ENCODE peak calls at places on chromosome 6, in four cellular contexts. One of them, this sample, is unnamed.

GRCh38 chr6:31048090-31048489 is 37.8 kb downstream of the MUC22 start:
- DNase-seq in GM12878: no peak
- DNase-seq in WTC11: no peak
- DNase-seq in K562: no peak
- DNase-seq in this sample: no peak

GRCh38 chr6:109718991-109719390 is 27.9 kb downstream of the FIG4 start:
- DNase-seq in GM12878: no peak
- DNase-seq in K562: no peak
- DNase-seq in WTC11: no peak
- DNase-seq in this sample: no peak

GRCh38 chr6:170440437-170440836 is 112.7 kb downstream of the PSMB1 start:
- DNase-seq in K562: no peak
- DNase-seq in WTC11: no peak
- DNase-seq in GM12878: no peak
- DNase-seq in this sample: no peak

GRCh38 chr6:106512048-106512957 is 117.0 kb downstream of the RTN4IP1 start:
- DNase-seq in WTC11: peak
- DNase-seq in K562: peak
- DNase-seq in GM12878: no peak
- DNase-seq in this sample: peak

GRCh38 chr6:72826033-72826432 is 204.2 kb downstream of the KCNQ5 start:
- DNase-seq in WTC11: no peak
- DNase-seq in GM12878: no peak
- DNase-seq in K562: no peak
- DNase-seq in this sample: no peak

GRCh38 chr6:106572436-106572835 is 56.9 kb downstream of the RTN4IP1 start:
- DNase-seq in K562: no peak
- DNase-seq in GM12878: no peak
- DNase-seq in WTC11: no peak
- DNase-seq in this sample: no peak

GRCh38 chr6:151294561-151295101 is 54.9 kb downstream of the AKAP12 start:
- DNase-seq in WTC11: no peak
- DNase-seq in K562: no peak
- DNase-seq in GM12878: no peak
- DNase-seq in this sample: no peak

GRCh38 chr6:144379356-144379755 is 94.2 kb downstream of the UTRN start:
- DNase-seq in WTC11: no peak
- DNase-seq in K562: no peak
- DNase-seq in GM12878: no peak
- DNase-seq in this sample: no peak

GRCh38 chr6:53119772-53120409 is 28.8 kb downstream of the GCM1 start:
- DNase-seq in K562: no peak
- DNase-seq in WTC11: peak
- DNase-seq in GM12878: no peak
- DNase-seq in this sample: peak

GRCh38 chr6:30325873-30326445 is 768 bp upstream of the TRIM39 start:
- DNase-seq in WTC11: peak
- DNase-seq in GM12878: peak
- DNase-seq in K562: peak
- DNase-seq in this sample: no peak

GRCh38 chr6:45631396-45631795 is 253.7 kb upstream of the SUPT3H start:
- DNase-seq in GM12878: no peak
- DNase-seq in K562: no peak
- DNase-seq in WTC11: no peak
- DNase-seq in this sample: no peak

GRCh38 chr6:9623985-9624384 is 790.9 kb downstream of the TFAP2A start:
- DNase-seq in K562: no peak
- DNase-seq in GM12878: no peak
- DNase-seq in WTC11: no peak
- DNase-seq in this sample: no peak

GRCh38 chr6:108127826-108128225 is 38.0 kb upstream of the NR2E1 start:
- DNase-seq in GM12878: no peak
- DNase-seq in WTC11: no peak
- DNase-seq in K562: no peak
- DNase-seq in this sample: peak

GRCh38 chr6:144931172-144932035 is 646.3 kb downstream of the UTRN start:
- DNase-seq in GM12878: no peak
- DNase-seq in K562: no peak
- DNase-seq in WTC11: peak
- DNase-seq in this sample: peak

GRCh38 chr6:3220366-3220765 is 7.1 kb downstream of the TUBB2B start:
- DNase-seq in GM12878: no peak
- DNase-seq in K562: no peak
- DNase-seq in WTC11: no peak
- DNase-seq in this sample: no peak

GRCh38 chr6:7761047-7761446 is 35.1 kb downstream of the BMP6 start:
- DNase-seq in K562: no peak
- DNase-seq in WTC11: no peak
- DNase-seq in GM12878: no peak
- DNase-seq in this sample: no peak

GRCh38 chr6:9248125-9248524 is 812.8 kb upstream of the SLC35B3 start:
- DNase-seq in WTC11: no peak
- DNase-seq in K562: no peak
- DNase-seq in GM12878: no peak
- DNase-seq in this sample: no peak

GRCh38 chr6:149273318-149273717 is 44.2 kb upstream of the TAB2 start:
- DNase-seq in GM12878: no peak
- DNase-seq in K562: no peak
- DNase-seq in WTC11: no peak
- DNase-seq in this sample: no peak

GRCh38 chr6:105320766-105321165 is 82.1 kb downstream of the PREP start:
- DNase-seq in K562: no peak
- DNase-seq in GM12878: no peak
- DNase-seq in WTC11: no peak
- DNase-seq in this sample: no peak

GRCh38 chr6:113782641-113783040 is 74.5 kb upstream of the MARCKS start:
- DNase-seq in WTC11: no peak
- DNase-seq in GM12878: no peak
- DNase-seq in K562: no peak
- DNase-seq in this sample: no peak

GRCh38 chr6:158789115-158789917 is 29.9 kb downstream of the EZR start:
- DNase-seq in WTC11: no peak
- DNase-seq in GM12878: no peak
- DNase-seq in K562: no peak
- DNase-seq in this sample: no peak

GRCh38 chr6:23503173-23503572 is 622.8 kb upstream of the NRSN1 start:
- DNase-seq in GM12878: no peak
- DNase-seq in WTC11: no peak
- DNase-seq in K562: no peak
- DNase-seq in this sample: no peak

GRCh38 chr6:36033935-36034334 is 6.3 kb downstream of the MAPK14 start:
- DNase-seq in GM12878: no peak
- DNase-seq in WTC11: no peak
- DNase-seq in K562: no peak
- DNase-seq in this sample: no peak

GRCh38 chr6:144394209-144394608 is 109.1 kb downstream of the UTRN start:
- DNase-seq in K562: no peak
- DNase-seq in WTC11: no peak
- DNase-seq in GM12878: no peak
- DNase-seq in this sample: no peak

GRCh38 chr6:54002118-54002517 is 109.1 kb upstream of the MLIP start:
- DNase-seq in K562: no peak
- DNase-seq in GM12878: no peak
- DNase-seq in WTC11: no peak
- DNase-seq in this sample: no peak

GRCh38 chr6:145808239-145808638 is 6.4 kb downstream of the FBXO30 start:
- DNase-seq in WTC11: no peak
- DNase-seq in GM12878: no peak
- DNase-seq in K562: no peak
- DNase-seq in this sample: no peak

GRCh38 chr6:119310486-119311036 is 39.0 kb downstream of the MAN1A1 start:
- DNase-seq in K562: no peak
- DNase-seq in WTC11: no peak
- DNase-seq in GM12878: no peak
- DNase-seq in this sample: no peak

GRCh38 chr6:166415306-166415705 is 32.6 kb upstream of the MPC1 start:
- DNase-seq in K562: no peak
- DNase-seq in WTC11: no peak
- DNase-seq in GM12878: no peak
- DNase-seq in this sample: no peak

GRCh38 chr6:151690768-151691562 is 116.5 kb upstream of the ESR1 start:
- DNase-seq in K562: no peak
- DNase-seq in GM12878: peak
- DNase-seq in WTC11: no peak
- DNase-seq in this sample: no peak

GRCh38 chr6:36963451-36964290 is 9.1 kb downstream of the PI16 start:
- DNase-seq in WTC11: peak
- DNase-seq in GM12878: no peak
- DNase-seq in K562: no peak
- DNase-seq in this sample: no peak

GRCh38 chr6:161918154-161918553 is 644.3 kb upstream of the AGPAT4 start:
- DNase-seq in K562: no peak
- DNase-seq in WTC11: no peak
- DNase-seq in GM12878: no peak
- DNase-seq in this sample: no peak

GRCh38 chr6:33272358-33273128 is 668 bp downstream of the RPS18 start:
- DNase-seq in K562: peak
- DNase-seq in GM12878: no peak
- DNase-seq in WTC11: no peak
- DNase-seq in this sample: no peak

GRCh38 chr6:12769556-12770255 is 53.1 kb downstream of the PHACTR1 start:
- DNase-seq in GM12878: no peak
- DNase-seq in WTC11: no peak
- DNase-seq in K562: no peak
- DNase-seq in this sample: no peak

DNA sequence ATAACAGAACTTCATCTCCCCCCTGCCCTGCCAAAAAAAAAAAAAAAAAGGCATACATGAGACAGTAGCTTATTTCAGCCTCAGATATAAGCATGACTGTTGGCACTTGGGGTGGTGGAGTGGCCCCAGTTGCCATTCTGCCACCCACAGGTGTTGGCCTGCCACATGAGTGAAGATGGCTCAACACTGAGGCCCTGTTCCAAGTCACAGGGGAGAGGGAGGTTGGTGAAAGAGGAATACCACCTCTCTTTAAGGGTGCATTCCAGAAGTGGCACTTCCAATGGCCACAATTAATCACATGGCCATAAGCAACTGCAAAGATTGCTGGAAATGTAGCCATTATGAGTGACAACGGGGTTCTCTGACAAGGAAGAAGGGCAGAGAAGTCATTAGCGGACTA is 61.9 kb upstream of the JARID2 start:
- DNase-seq in K562: no peak
- DNase-seq in GM12878: no peak
- DNase-seq in WTC11: no peak
- DNase-seq in this sample: no peak
- TF ChIP-seq TCF7 in K562: no peak
- TF ChIP-seq TCF7 in GM12878: no peak
- TF ChIP-seq TCF7 in WTC11: no peak
- TF ChIP-seq TCF7 in this sample: no peak

DNA sequence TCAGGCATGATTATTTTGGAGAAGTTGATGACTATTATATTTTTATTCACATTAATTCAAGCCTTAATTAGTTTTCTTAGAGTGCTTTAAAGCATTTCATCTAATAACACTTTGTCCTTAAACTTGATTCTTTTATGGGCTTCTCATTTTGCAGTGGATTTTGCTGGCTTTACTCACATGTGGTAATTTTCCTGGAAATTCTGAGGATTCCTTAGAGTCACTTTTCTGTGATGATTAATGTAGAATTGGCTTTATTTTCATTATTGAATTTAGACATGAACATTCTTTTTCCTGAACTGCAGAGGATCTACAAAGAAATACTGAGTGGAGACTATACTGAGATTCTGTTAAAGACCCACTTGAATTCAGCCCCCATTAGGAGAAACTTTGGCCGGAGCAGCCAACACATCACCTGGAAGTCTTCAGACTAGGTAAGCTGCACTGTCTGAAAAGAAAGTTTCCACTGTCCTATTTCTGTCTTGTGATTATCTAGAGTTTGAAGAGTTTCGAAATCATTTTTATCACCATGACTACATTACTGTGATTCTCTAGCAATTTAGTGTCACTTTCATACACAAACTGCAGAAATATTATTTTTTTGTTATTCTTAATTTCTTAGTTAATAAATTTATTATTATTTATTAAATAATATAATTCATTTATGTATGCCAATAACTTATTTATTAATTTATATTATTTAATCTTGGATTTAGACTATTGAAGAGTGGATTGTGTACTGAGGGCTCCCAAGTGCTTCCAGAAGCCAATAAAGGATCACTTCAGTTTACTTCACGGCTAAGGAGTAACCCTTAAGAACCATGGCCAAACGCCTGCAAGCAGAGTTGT is 2.0 kb downstream of the RFPL4B start:
- DNase-seq in WTC11: no peak
- DNase-seq in GM12878: no peak
- DNase-seq in K562: no peak
- DNase-seq in this sample: no peak
- TF ChIP-seq TCF7 in WTC11: no peak
- TF ChIP-seq TCF7 in GM12878: no peak
- TF ChIP-seq TCF7 in K562: no peak
- TF ChIP-seq TCF7 in this sample: no peak

GRCh38 chr6:122548281-122548680 is 61.9 kb upstream of the PKIB start:
- DNase-seq in GM12878: no peak
- DNase-seq in K562: no peak
- DNase-seq in WTC11: no peak
- DNase-seq in this sample: no peak
- TF ChIP-seq TCF7 in GM12878: no peak
- TF ChIP-seq TCF7 in K562: no peak
- TF ChIP-seq TCF7 in WTC11: no peak
- TF ChIP-seq TCF7 in this sample: no peak

GRCh38 chr6:16654703-16655102 is 106.6 kb downstream of the ATXN1 start:
- DNase-seq in WTC11: no peak
- DNase-seq in K562: no peak
- DNase-seq in GM12878: no peak
- DNase-seq in this sample: no peak

GRCh38 chr6:16656451-16656850 is 104.8 kb downstream of the ATXN1 start:
- DNase-seq in K562: no peak
- DNase-seq in WTC11: no peak
- DNase-seq in GM12878: no peak
- DNase-seq in this sample: no peak

GRCh38 chr6:16649895-16650294 is 111.4 kb downstream of the ATXN1 start:
- DNase-seq in GM12878: no peak
- DNase-seq in K562: no peak
- DNase-seq in WTC11: no peak
- DNase-seq in this sample: no peak

GRCh38 chr6:16651871-16652270 is 109.4 kb downstream of the ATXN1 start:
- DNase-seq in K562: no peak
- DNase-seq in GM12878: no peak
- DNase-seq in WTC11: no peak
- DNase-seq in this sample: no peak

GRCh38 chr6:16653226-16653625 is 108.0 kb downstream of the ATXN1 start:
- DNase-seq in WTC11: no peak
- DNase-seq in GM12878: no peak
- DNase-seq in K562: no peak
- DNase-seq in this sample: no peak
- TF ChIP-seq TCF7 in WTC11: no peak
- TF ChIP-seq TCF7 in GM12878: no peak
- TF ChIP-seq TCF7 in K562: no peak
- TF ChIP-seq TCF7 in this sample: no peak

GRCh38 chr6:148218542-148219258 is 123.9 kb upstream of the SASH1 start:
- DNase-seq in WTC11: no peak
- DNase-seq in K562: no peak
- DNase-seq in GM12878: no peak
- DNase-seq in this sample: no peak
- TF ChIP-seq TCF7 in WTC11: no peak
- TF ChIP-seq TCF7 in K562: no peak
- TF ChIP-seq TCF7 in GM12878: no peak
- TF ChIP-seq TCF7 in this sample: no peak

This sample was measured in HepG2.